ENCODE peak calls at places on chromosomes 12 and 14, in four cellular contexts. One of them, this sample, is unnamed.

GRCh38 chr12:71447691-71448660 is 8.4 kb downstream of the LGR5 start:
- DNase-seq in effector CD4-positive, alpha-beta T cell: no peak
- DNase-seq in stimulated activated naive CD8-positive, alpha-beta T cell treated with anti-CD3 and anti-CD28 coated beads, Interleukin-15, amount 100 ng/mL, for 72 hours: no peak
- DNase-seq in AG04450: no peak
- DNase-seq in this sample: peak; percentile 26

GRCh38 chr14:35944847-35945246 is 118.7 kb downstream of the BRMS1L start:
- DNase-seq in effector CD4-positive, alpha-beta T cell: no peak
- DNase-seq in stimulated activated naive CD8-positive, alpha-beta T cell treated with anti-CD3 and anti-CD28 coated beads, Interleukin-15, amount 100 ng/mL, for 72 hours: peak; percentile 17
- DNase-seq in AG04450: no peak
- DNase-seq in this sample: no peak

GRCh38 chr14:62988967-62989366 is 56.3 kb downstream of the KCNH5 start:
- DNase-seq in effector CD4-positive, alpha-beta T cell: no peak
- DNase-seq in stimulated activated naive CD8-positive, alpha-beta T cell treated with anti-CD3 and anti-CD28 coated beads, Interleukin-15, amount 100 ng/mL, for 72 hours: no peak
- DNase-seq in AG04450: peak; percentile 4
- DNase-seq in this sample: no peak

GRCh38 chr12:104604070-104604994 is 147.6 kb downstream of the CHST11 start:
- DNase-seq in effector CD4-positive, alpha-beta T cell: peak; percentile 13
- DNase-seq in stimulated activated naive CD8-positive, alpha-beta T cell treated with anti-CD3 and anti-CD28 coated beads, Interleukin-15, amount 100 ng/mL, for 72 hours: no peak
- DNase-seq in AG04450: peak; percentile 81
- DNase-seq in this sample: peak; percentile 85

GRCh38 chr12:113310489-113310888 is 24.4 kb downstream of the SLC8B1 start:
- DNase-seq in effector CD4-positive, alpha-beta T cell: no peak
- DNase-seq in stimulated activated naive CD8-positive, alpha-beta T cell treated with anti-CD3 and anti-CD28 coated beads, Interleukin-15, amount 100 ng/mL, for 72 hours: no peak
- DNase-seq in AG04450: no peak
- DNase-seq in this sample: no peak

GRCh38 chr12:113086249-113087164 is 30.0 kb downstream of the DTX1 start:
- DNase-seq in effector CD4-positive, alpha-beta T cell: no peak
- DNase-seq in stimulated activated naive CD8-positive, alpha-beta T cell treated with anti-CD3 and anti-CD28 coated beads, Interleukin-15, amount 100 ng/mL, for 72 hours: no peak
- DNase-seq in AG04450: no peak
- DNase-seq in this sample: no peak

GRCh38 chr12:104524026-104524425 is 67.3 kb downstream of the CHST11 start:
- DNase-seq in effector CD4-positive, alpha-beta T cell: no peak
- DNase-seq in stimulated activated naive CD8-positive, alpha-beta T cell treated with anti-CD3 and anti-CD28 coated beads, Interleukin-15, amount 100 ng/mL, for 72 hours: no peak
- DNase-seq in AG04450: no peak
- DNase-seq in this sample: no peak

GRCh38 chr14:35144029-35144428 is 21.7 kb downstream of the PRORP start:
- DNase-seq in effector CD4-positive, alpha-beta T cell: no peak
- DNase-seq in stimulated activated naive CD8-positive, alpha-beta T cell treated with anti-CD3 and anti-CD28 coated beads, Interleukin-15, amount 100 ng/mL, for 72 hours: no peak
- DNase-seq in AG04450: no peak
- DNase-seq in this sample: no peak